ENCODE peak calls at places on chromosomes 5 and 9, in four cellular contexts. Z is right lobe of liver, T is dorsolateral prefrontal cortex, I is lower lobe of right lung. W is an unnamed sample.

GRCh38 chr5:178320281-178320855 is 87.8 kb upstream of the PHYKPL start:
- DNase-seq in T (no peak), I (peak; percentile 44), Z (peak; percentile 39), W (no peak)

GRCh38 chr5:142070000-142070399 is 38.6 kb upstream of the NDFIP1 start:
- DNase-seq in I (no peak), Z (no peak), T (no peak), W (no peak)

GRCh38 chr5:127322405-127322804 is 31.8 kb downstream of the MEGF10 start:
- DNase-seq in I (no peak), T (no peak), Z (no peak), W (no peak)

GRCh38 chr9:114810614-114811013 is 4.8 kb upstream of the TNFSF15 start:
- DNase-seq in T (no peak), I (no peak), Z (no peak), W (no peak)

GRCh38 chr5:136207631-136208030 is 14.7 kb upstream of the SMIM32 start:
- DNase-seq in Z (no peak), I (no peak), T (no peak), W (no peak)

GRCh38 chr5:172661536-172661935 is 20.5 kb downstream of the NEURL1B start:
- DNase-seq in T (no peak), I (no peak), Z (no peak), W (no peak)

GRCh38 chr5:133565993-133566392 is 46.3 kb downstream of the FSTL4 start:
- DNase-seq in T (no peak), Z (no peak), I (no peak), W (peak; percentile 45)

GRCh38 chr9:130225071-130225470 is 40.5 kb upstream of the HMCN2 start:
- DNase-seq in T (no peak), I (no peak), Z (no peak), W (no peak)

GRCh38 chr9:15299374-15299939 is 7.6 kb downstream of the TTC39B start:
- DNase-seq in Z (no peak), I (no peak), T (no peak), W (no peak)

GRCh38 chr9:105118646-105119045 is 125.8 kb upstream of the SLC44A1 start:
- DNase-seq in T (no peak), I (no peak), Z (peak; percentile 26), W (no peak)

GRCh38 chr5:108028411-108028810 is 353.5 kb downstream of the FBXL17 start:
- DNase-seq in Z (no peak), T (no peak), I (no peak), W (peak; percentile 12)

GRCh38 chr5:77844408-77845272 is 68.5 kb upstream of the TBCA start:
- DNase-seq in I (no peak), T (no peak), Z (no peak), W (no peak)

GRCh38 chr9:124658165-124659017 is 112.7 kb downstream of the NR6A1 start:
- DNase-seq in I (peak; percentile 67), Z (peak; percentile 79), T (peak; percentile 26), W (peak; percentile 97)

GRCh38 chr5:172768573-172769323 is 2.2 kb downstream of the DUSP1 start:
- DNase-seq in Z (peak; percentile 69), I (no peak), T (no peak), W (peak; percentile 79)

GRCh38 chr5:93722588-93722987 is 18.8 kb downstream of the POU5F2 start:
- DNase-seq in T (no peak), Z (no peak), I (no peak), W (no peak)

GRCh38 chr5:80854583-80854982 is 105.6 kb upstream of the RASGRF2 start:
- DNase-seq in T (no peak), I (no peak), Z (no peak), W (no peak)

GRCh38 chr9:136839229-136840139 is 2.8 kb upstream of the AJM1 start:
- DNase-seq in T (no peak), I (no peak), Z (no peak), W (no peak)

GRCh38 chr9:136837146-136837855 is 5.0 kb upstream of the AJM1 start:
- DNase-seq in Z (no peak), I (no peak), T (no peak), W (no peak)

GRCh38 chr9:136840140-136840876 is 2.0 kb upstream of the AJM1 start:
- DNase-seq in T (no peak), I (no peak), Z (no peak), W (no peak)

GRCh38 chr9:136838314-136839228 is 3.7 kb upstream of the AJM1 start:
- DNase-seq in Z (no peak), I (no peak), T (no peak), W (no peak)

DNA sequence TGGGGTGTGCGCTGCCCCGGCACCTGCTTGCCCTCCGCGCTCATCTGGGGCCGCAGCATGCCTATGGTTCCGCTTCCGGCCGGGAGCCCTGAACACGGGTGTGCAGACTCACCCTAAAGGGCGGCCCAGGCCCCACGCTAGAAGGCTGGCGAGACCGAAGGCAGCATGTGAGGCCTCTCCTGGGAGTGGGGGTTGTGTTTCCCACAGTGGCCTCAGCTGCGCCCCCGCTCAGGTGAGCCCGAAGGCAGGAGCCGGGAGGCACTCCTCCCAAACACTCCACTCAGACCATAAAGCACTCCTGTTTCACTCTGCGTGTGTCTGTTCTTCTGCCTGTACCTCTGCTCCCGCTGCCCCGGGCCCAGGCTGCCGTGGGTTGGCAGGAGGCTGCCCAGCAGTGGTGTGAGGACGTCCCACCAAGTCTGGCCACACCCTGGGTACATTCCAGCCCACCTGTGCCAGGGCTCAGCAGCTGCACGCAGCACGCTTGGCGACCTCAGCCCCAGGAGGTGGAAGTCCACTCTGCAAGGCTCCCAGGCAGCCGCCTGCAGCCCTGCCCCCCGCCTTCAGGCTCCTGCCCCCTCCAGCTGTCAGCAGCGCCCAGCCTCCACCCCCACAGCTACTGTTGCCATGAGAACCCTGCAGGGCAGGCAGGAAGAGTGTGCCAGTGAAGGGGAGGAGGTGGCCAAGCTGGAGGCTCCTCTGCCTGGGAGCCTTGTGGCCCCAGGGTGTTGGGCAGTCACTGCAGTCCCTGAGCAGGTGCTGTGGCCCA is 1.2 kb upstream of the AJM1 start:
- DNase-seq in T (peak; percentile 67), Z (peak; percentile 96), I (no peak), W (peak; percentile 44)
- H3K4me3 ChIP-seq in T (peak overlapping the region; percentile 5), Z (no peak overlapping the region), I (no peak overlapping the region), W (no peak overlapping the region)

DNA sequence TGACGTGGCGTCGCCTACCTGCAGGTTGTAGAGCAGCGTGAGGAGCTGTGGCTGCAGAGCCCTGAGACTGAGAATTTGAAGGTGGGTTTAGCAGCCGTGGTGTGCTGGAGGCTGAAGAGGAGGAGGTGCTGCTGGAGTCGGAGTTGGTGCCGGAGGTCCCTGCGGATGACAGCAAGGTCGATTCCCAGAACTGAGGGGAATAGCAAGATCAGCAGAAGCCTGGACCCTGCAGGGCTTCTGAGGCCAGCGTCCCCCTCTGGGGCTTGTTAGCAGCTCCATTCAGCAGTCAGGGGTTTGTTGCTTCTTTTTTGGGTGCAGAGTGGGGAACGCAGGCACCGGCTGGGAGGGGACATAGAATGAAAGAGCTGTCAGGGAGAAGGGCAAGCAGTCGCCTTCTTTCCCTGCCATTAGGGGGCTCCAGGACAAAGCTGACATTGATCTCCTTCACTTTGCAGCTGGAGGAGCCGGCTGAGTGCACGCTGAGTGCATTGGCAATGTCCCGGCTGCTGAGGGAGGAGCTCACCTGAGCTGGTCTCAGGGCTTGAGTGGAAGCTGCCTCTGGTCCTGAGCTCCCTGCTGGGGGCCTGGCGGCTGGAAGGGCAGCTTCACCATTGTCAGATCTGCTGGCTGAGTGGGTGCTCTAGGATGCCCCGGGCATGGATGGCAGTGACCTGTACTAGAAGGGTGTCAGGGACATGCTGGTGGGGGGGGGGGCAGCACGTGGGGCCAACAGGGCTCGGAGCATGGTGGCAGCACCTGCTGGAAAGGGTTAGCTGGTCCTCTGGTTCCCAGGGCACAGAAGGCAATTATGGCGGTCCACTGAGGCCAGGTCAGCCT is 20.8 kb downstream of the OBP2B start:
- DNase-seq in T (no peak), Z (no peak), I (no peak), W (peak; percentile 7)
- TF ChIP-seq CTCF in T (peak; percentile 42), Z (no peak), I (peak; percentile 15), W (peak; percentile 28)

GRCh38 chr5:42810905-42811590 is 644 bp downstream of the SELENOP start:
- DNase-seq in Z (no peak), I (no peak), T (no peak), W (peak; percentile 8)
- H3K4me3 ChIP-seq in Z (peak overlapping the region; percentile 50), I (peak overlapping the region; percentile 61), T (peak overlapping the region; percentile 68), W (peak overlapping the region; percentile 46)

GRCh38 chr5:140801494-140801841 is 611 bp downstream of the PCDHA3 start:
- DNase-seq in T (peak; percentile 28), Z (no peak), I (no peak), W (peak; percentile 10)

GRCh38 chr5:140808889-140809291 is 2.0 kb downstream of the PCDHA4 start:
- DNase-seq in Z (no peak), I (peak; percentile 48), T (no peak), W (no peak)

GRCh38 chr5:140802781-140803271 is 2.0 kb downstream of the PCDHA3 start:
- DNase-seq in I (no peak), T (no peak), Z (no peak), W (no peak)

DNA sequence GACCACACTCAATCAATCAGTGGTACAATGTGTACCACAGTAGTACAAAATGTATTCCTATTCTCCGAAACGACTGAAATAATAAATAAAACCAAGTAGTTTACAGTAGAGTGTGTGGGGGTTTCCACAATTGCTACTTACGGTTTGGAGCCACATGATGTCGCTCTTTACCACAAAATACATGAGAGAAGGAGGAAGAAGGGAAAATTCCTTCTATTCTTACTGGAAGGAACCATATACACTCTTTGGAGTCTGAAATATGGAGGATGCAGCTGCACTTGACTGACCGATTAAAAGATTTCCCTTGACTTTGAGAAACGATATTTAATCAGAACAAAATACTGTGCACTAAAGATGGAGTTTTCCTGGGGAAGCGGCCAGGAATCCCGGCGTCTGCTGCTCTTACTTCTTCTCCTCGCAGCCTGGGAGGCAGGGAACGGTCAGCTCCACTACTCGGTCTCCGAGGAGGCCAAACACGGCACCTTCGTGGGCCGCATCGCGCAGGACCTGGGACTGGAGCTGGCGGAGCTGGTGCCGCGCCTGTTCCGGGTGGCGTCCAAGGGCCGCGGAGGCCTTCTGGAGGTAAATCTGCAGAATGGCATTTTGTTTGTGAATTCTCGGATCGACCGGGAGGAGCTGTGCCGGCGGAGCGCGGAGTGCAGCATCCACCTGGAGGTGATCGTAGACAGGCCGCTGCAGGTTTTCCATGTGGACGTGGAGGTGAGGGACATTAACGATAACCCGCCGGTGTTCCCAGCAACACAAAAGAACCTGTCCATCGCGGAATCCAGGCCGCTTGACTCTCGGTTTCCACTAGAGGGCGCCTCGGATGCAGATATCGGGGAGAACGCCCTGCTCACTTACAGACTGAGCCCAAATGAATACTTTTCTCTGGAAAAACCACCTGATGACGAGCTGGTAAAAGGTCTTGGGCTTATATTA is at the start of gene PCDHA4:
- DNase-seq in Z (no peak), T (no peak), I (no peak), W (peak; percentile 6)
- TF ChIP-seq CTCF in Z (no peak), T (peak; percentile 65), I (peak; percentile 40), W (peak; percentile 15)

DNA sequence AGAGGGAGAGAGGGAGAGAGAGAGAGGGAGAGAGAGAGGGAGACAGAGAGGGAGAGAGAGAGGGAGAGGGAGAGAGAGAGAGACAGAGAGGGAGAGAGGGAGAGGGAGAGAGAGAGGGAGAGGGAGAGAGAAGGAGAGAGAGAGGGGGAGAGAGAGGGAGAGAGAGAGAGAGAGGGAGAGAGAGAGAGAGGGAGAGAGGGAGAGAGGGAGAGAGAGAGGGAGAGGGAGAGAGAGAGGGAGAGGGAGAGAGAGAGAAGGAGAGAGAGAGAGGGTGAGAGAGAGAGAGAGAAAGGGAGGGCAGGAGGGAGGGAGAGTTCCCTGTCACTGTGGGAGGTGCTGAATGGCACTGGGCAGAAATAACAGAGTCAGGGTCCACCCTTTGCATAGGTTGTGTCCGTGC is 29.9 kb downstream of the ADAMTSL2 start:
- DNase-seq in Z (no peak), T (no peak), I (no peak), W (no peak)
- H3K4me3 ChIP-seq in Z (no peak overlapping the region), T (no peak overlapping the region), I (no peak overlapping the region), W (no peak overlapping the region)

W was measured in fibroblast of pulmonary artery.